ENCODE peak calls at places on chromosomes 4 and X, in ten cellular contexts. N is tibial artery; V is aorta; Z is progenitor cell of endocrine pancreas; W is heart left ventricle; M is CD8-positive, alpha-beta memory T cell; E is activated T-cell treated with anti-CD3 and anti-CD28 coated beads, Interleukin-2, amount 50 U/mL, for 72 hours; P is CD4-positive, alpha-beta memory T cell; T is tibial nerve; L is CD4-positive, alpha-beta T cell. H is an unnamed sample.

GRCh38 chr4:83285022-83285387 is 407 bp upstream of the COQ2 start:
- DNase-seq in N (no peak), V (no peak), Z (no peak), W (no peak), M (no peak), E (peak; percentile 35), P (peak; percentile 57), T (no peak), L (no peak), H (peak; percentile 33)

GRCh38 chrX:131746491-131746968 is 202.7 kb downstream of the OR13H1 start:
- DNase-seq in N (no peak), V (peak; percentile 91), Z (no peak), W (no peak), M (no peak), E (no peak), P (peak; percentile 85), T (no peak), L (no peak), H (peak; percentile 34)

GRCh38 chr4:80365928-80366327 is 30.4 kb downstream of the CFAP299 start:
- DNase-seq in N (no peak), V (no peak), Z (no peak), W (no peak), M (peak; percentile 25), E (peak; percentile 47), P (peak; percentile 63), T (no peak), L (peak; percentile 53), H (peak; percentile 34)

GRCh38 chrX:132940727-132941162 is 17.7 kb downstream of the HS6ST2 start:
- DNase-seq in N (no peak), V (no peak), Z (no peak), W (no peak), M (no peak), E (no peak), P (no peak), T (no peak), L (no peak), H (no peak)

GRCh38 chr4:89056953-89057398 is at the start of gene FAM13A:
- DNase-seq in N (peak; percentile 91), V (peak; percentile 87), Z (peak; percentile 45), W (peak; percentile 63), M (no peak), E (no peak), P (no peak), T (peak; percentile 68), L (no peak), H (peak; percentile 72)

GRCh38 chrX:13373027-13373806 is 53.4 kb upstream of the ATXN3L start:
- DNase-seq in N (no peak), V (no peak), Z (no peak), W (no peak), M (no peak), E (no peak), P (no peak), T (no peak), L (no peak), H (no peak)

GRCh38 chr4:168384437-168385141 is 66.0 kb upstream of the DDX60 start:
- DNase-seq in N (no peak), V (no peak), Z (no peak), W (no peak), M (no peak), E (no peak), P (no peak), T (no peak), L (no peak), H (no peak)

GRCh38 chrX:17081535-17081934 is 135.1 kb downstream of the REPS2 start:
- DNase-seq in N (no peak), V (no peak), Z (no peak), W (no peak), M (no peak), E (no peak), P (no peak), T (no peak), L (no peak), H (no peak)